ENCODE peak calls at places on chromosomes 3 and 15, in five cellular contexts. S is endothelial cell, F is AG10803, U is K562, K is type B pancreatic cell. B is an unnamed sample.

GRCh38 chr3:177615015-177615414 is 417.7 kb upstream of the TBL1XR1 start:
- DNase-seq in S (no peak), U (peak; percentile 26), F (peak; percentile 89), K (no peak), B (no peak)

GRCh38 chr15:98412852-98413251 is 235.5 kb upstream of the IGF1R start:
- DNase-seq in S (no peak), F (no peak), K (no peak), U (no peak), B (no peak)

GRCh38 chr15:89825264-89825940 is 10.8 kb upstream of the ANPEP start:
- DNase-seq in S (no peak), F (no peak), K (no peak), U (no peak), B (no peak)

GRCh38 chr3:159586587-159587202 is 401.9 kb upstream of the IL12A start:
- DNase-seq in F (peak; percentile 39), K (no peak), S (peak; percentile 64), U (no peak), B (no peak)

GRCh38 chr3:126525091-126525852 is 1.3 kb downstream of the CHST13 start:
- DNase-seq in U (no peak), S (no peak), K (no peak), F (no peak), B (no peak)

GRCh38 chr15:68489426-68489825 is 57.5 kb upstream of the ITGA11 start:
- DNase-seq in F (peak; percentile 85), U (no peak), S (no peak), K (no peak), B (no peak)

GRCh38 chr3:112228786-112229185 is 65.2 kb downstream of the SLC9C1 start:
- DNase-seq in S (no peak), U (no peak), F (no peak), K (no peak), B (no peak)

GRCh38 chr3:139105154-139105702 is 60.5 kb upstream of the PRR23C start:
- DNase-seq in S (no peak), K (no peak), F (no peak), U (no peak), B (no peak)

GRCh38 chr3:13405614-13406013 is 14.5 kb downstream of the NUP210 start:
- DNase-seq in F (no peak), U (no peak), K (no peak), S (no peak), B (no peak)

GRCh38 chr15:49718234-49718633 is 97.4 kb downstream of the DTWD1 start:
- DNase-seq in K (no peak), F (peak; percentile 83), S (no peak), U (no peak), B (no peak)

GRCh38 chr3:161354554-161354953 is 16.8 kb downstream of the SPTSSB start:
- DNase-seq in U (no peak), K (no peak), S (no peak), F (no peak), B (no peak)

GRCh38 chr15:58463815-58464697 is 32.3 kb downstream of the LIPC start:
- DNase-seq in S (no peak), U (no peak), K (no peak), F (no peak), B (no peak)

GRCh38 chr15:73598540-73599195 is 34.5 kb downstream of the NPTN start:
- DNase-seq in K (no peak), F (peak; percentile 63), U (no peak), S (no peak), B (no peak)

GRCh38 chr3:15726881-15727280 is 70.9 kb downstream of the ANKRD28 start:
- DNase-seq in S (no peak), U (no peak), F (no peak), K (no peak), B (no peak)

GRCh38 chr3:169579086-169579485 is 84.4 kb downstream of the MECOM start:
- DNase-seq in U (no peak), S (no peak), K (no peak), F (no peak), B (no peak)

GRCh38 chr3:141860086-141860669 is 16.3 kb upstream of the ATP1B3 start:
- DNase-seq in S (no peak), U (no peak), F (no peak), K (no peak), B (no peak)

GRCh38 chr3:171248426-171249115 is 211.6 kb downstream of the TNIK start:
- DNase-seq in S (no peak), F (no peak), U (no peak), K (no peak), B (no peak)

GRCh38 chr3:37028329-37028728 is 35.0 kb downstream of the MLH1 start:
- DNase-seq in U (peak; percentile 45), S (no peak), K (no peak), F (no peak), B (no peak)

GRCh38 chr3:123789760-123790159 is 94.4 kb downstream of the MYLK start:
- DNase-seq in F (peak; percentile 80), K (no peak), U (no peak), S (no peak), B (no peak)

GRCh38 chr3:171334465-171334811 is 125.8 kb downstream of the TNIK start:
- DNase-seq in K (no peak), S (no peak), U (no peak), F (no peak), B (no peak)

GRCh38 chr3:150797155-150797554 is 34.2 kb upstream of the SIAH2 start:
- DNase-seq in U (no peak), F (no peak), K (no peak), S (no peak), B (no peak)

GRCh38 chr3:151477596-151478375 is 16.9 kb upstream of the IGSF10 start:
- DNase-seq in S (no peak), F (no peak), U (no peak), K (no peak), B (no peak)

GRCh38 chr3:5729852-5730251 is 542.3 kb downstream of the EDEM1 start:
- DNase-seq in F (no peak), S (no peak), U (no peak), K (no peak), B (peak; percentile 62)

GRCh38 chr3:11364181-11364580 is 92.0 kb downstream of the ATG7 start:
- DNase-seq in F (peak; percentile 50), S (no peak), K (no peak), U (no peak), B (no peak)

GRCh38 chr3:194098036-194098871 is 37.7 kb upstream of the HES1 start:
- DNase-seq in K (no peak), F (no peak), S (no peak), U (no peak), B (no peak)

GRCh38 chr3:119184083-119184482 is 10.7 kb downstream of the UPK1B start:
- DNase-seq in U (no peak), F (no peak), S (no peak), K (no peak), B (no peak)

GRCh38 chr3:22012471-22012870 is 261.5 kb upstream of the ZNF385D start:
- DNase-seq in F (peak; percentile 7), K (no peak), U (no peak), S (no peak), B (no peak)

GRCh38 chr3:140859592-140860336 is 81.9 kb upstream of the SLC25A36 start:
- DNase-seq in F (no peak), S (no peak), U (no peak), K (no peak), B (no peak)

GRCh38 chr3:161343986-161344385 is 27.3 kb downstream of the SPTSSB start:
- DNase-seq in F (no peak), U (no peak), S (no peak), K (no peak), B (no peak)

GRCh38 chr3:148083501-148084267 is 614.0 kb upstream of the AGTR1 start:
- DNase-seq in U (no peak), F (no peak), K (no peak), S (no peak), B (no peak)

B was measured in Karpas-422.